ENCODE peak calls at places on chromosomes 11 and 22, in ten cellular contexts. W is stomach, C is HepG2, I is A549, P is K562, S is GM12878, M is ovary, G is upper lobe of left lung, D is tibial nerve, A is H1. Y is an unnamed sample.

GRCh38 chr11:59901306-59901705 is 22.7 kb downstream of the OOSP3 start:
- DNase-seq in W (no peak), C (no peak), I (no peak), P (peak; percentile 28), S (no peak), M (no peak), G (no peak), D (no peak), A (no peak), Y (no peak)

GRCh38 chr11:15783619-15784018 is 572.7 kb downstream of the SOX6 start:
- DNase-seq in W (no peak), C (no peak), I (no peak), P (no peak), S (no peak), M (no peak), G (no peak), D (no peak), A (no peak), Y (no peak)

GRCh38 chr11:67278939-67279588 is 10.0 kb upstream of the ANKRD13D start:
- DNase-seq in W (no peak), C (no peak), I (no peak), P (no peak), S (no peak), M (no peak), G (peak; percentile 44), D (no peak), A (no peak), Y (no peak)

GRCh38 chr11:18457435-18457834 is 1.8 kb downstream of the LDHAL6A start:
- DNase-seq in W (peak; percentile 53), C (peak; percentile 15), I (peak; percentile 10), P (peak; percentile 3), S (no peak), M (no peak), G (no peak), D (no peak), A (no peak), Y (no peak)

GRCh38 chr22:22902247-22902962 is 14.8 kb downstream of the IGLL5 start:
- DNase-seq in W (no peak), C (no peak), I (no peak), P (no peak), S (peak; percentile 57), M (no peak), G (no peak), D (no peak), A (no peak), Y (no peak)

GRCh38 chr11:12045914-12046635 is 37.6 kb upstream of the DKK3 start:
- DNase-seq in W (no peak), C (no peak), I (no peak), P (no peak), S (no peak), M (no peak), G (no peak), D (no peak), A (no peak), Y (no peak)

GRCh38 chr22:45284705-45285305 is at the start of gene UPK3A:
- DNase-seq in W (peak; percentile 91), C (no peak), I (peak; percentile 28), P (no peak), S (no peak), M (no peak), G (peak; percentile 97), D (no peak), A (peak; percentile 94), Y (peak; percentile 88)

GRCh38 chr22:26887456-26887855 is 230.1 kb downstream of the MIAT start:
- DNase-seq in W (no peak), C (no peak), I (no peak), P (no peak), S (no peak), M (no peak), G (no peak), D (no peak), A (no peak), Y (no peak)

GRCh38 chr11:76672431-76673163 is 2.0 kb upstream of the LRRC32 start:
- DNase-seq in W (no peak), C (no peak), I (no peak), P (no peak), S (peak; percentile 84), M (no peak), G (peak; percentile 62), D (no peak), A (no peak), Y (peak; percentile 41)

GRCh38 chr11:76670475-76671235 is at the start of gene LRRC32:
- DNase-seq in W (peak; percentile 45), C (no peak), I (no peak), P (peak; percentile 36), S (no peak), M (peak; percentile 69), G (peak; percentile 92), D (peak; percentile 34), A (peak; percentile 77), Y (peak; percentile 57)

GRCh38 chr11:76671626-76672309 is 1.2 kb upstream of the LRRC32 start:
- DNase-seq in W (no peak), C (no peak), I (no peak), P (no peak), S (no peak), M (no peak), G (no peak), D (no peak), A (no peak), Y (no peak)

GRCh38 chr11:76669901-76670474 is 559 bp downstream of the LRRC32 start:
- DNase-seq in W (no peak), C (no peak), I (no peak), P (no peak), S (no peak), M (peak; percentile 53), G (no peak), D (peak; percentile 13), A (no peak), Y (no peak)

DNA sequence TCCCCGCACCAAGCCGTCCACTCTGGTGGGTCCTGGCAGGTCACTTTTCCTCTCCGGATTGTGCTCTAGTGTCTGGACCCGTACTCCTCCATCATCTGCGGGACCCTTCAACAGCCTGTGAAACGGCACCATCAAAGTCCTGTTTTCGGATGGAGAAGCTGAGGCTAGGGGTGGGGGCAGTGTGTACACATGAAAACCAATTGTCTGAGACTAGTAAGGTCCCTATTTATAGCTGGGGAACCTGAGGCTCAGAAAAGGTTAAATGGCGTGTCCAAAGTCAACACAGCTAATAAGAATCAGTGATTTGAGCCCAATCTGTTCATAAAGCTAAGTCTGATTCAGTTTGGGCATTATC is 666 bp upstream of the LRRC32 start:
- DNase-seq in W (no peak), C (no peak), I (no peak), P (no peak), S (no peak), M (no peak), G (no peak), D (no peak), A (no peak), Y (no peak)
- H3K27ac ChIP-seq in W (peak overlapping the region; percentile 78), C (no peak overlapping the region), I (no peak overlapping the region), P (no peak overlapping the region), S (no peak overlapping the region), M (no peak overlapping the region), G (peak overlapping the region; percentile 89), D (peak overlapping the region; percentile 84), A (no peak overlapping the region), Y (peak overlapping the region; percentile 75)

GRCh38 chr22:49855491-49855911 is 1.9 kb downstream of the ZBED4 start:
- DNase-seq in W (no peak), C (no peak), I (no peak), P (peak; percentile 20), S (no peak), M (no peak), G (no peak), D (no peak), A (no peak), Y (peak; percentile 47)

GRCh38 chr22:49856766-49857618 is 3.3 kb downstream of the ZBED4 start:
- DNase-seq in W (no peak), C (no peak), I (no peak), P (no peak), S (no peak), M (no peak), G (no peak), D (no peak), A (no peak), Y (no peak)

GRCh38 chr22:49852898-49853894 is at the start of gene ZBED4:
- DNase-seq in W (peak; percentile 99), C (peak; percentile 90), I (peak; percentile 77), P (peak; percentile 94), S (peak; percentile 84), M (peak; percentile 95), G (peak; percentile 100), D (peak; percentile 90), A (peak; percentile 99), Y (peak; percentile 99)

GRCh38 chr22:49856343-49856742 is 2.7 kb downstream of the ZBED4 start:
- DNase-seq in W (no peak), C (no peak), I (no peak), P (no peak), S (no peak), M (no peak), G (peak; percentile 69), D (no peak), A (no peak), Y (no peak)

DNA sequence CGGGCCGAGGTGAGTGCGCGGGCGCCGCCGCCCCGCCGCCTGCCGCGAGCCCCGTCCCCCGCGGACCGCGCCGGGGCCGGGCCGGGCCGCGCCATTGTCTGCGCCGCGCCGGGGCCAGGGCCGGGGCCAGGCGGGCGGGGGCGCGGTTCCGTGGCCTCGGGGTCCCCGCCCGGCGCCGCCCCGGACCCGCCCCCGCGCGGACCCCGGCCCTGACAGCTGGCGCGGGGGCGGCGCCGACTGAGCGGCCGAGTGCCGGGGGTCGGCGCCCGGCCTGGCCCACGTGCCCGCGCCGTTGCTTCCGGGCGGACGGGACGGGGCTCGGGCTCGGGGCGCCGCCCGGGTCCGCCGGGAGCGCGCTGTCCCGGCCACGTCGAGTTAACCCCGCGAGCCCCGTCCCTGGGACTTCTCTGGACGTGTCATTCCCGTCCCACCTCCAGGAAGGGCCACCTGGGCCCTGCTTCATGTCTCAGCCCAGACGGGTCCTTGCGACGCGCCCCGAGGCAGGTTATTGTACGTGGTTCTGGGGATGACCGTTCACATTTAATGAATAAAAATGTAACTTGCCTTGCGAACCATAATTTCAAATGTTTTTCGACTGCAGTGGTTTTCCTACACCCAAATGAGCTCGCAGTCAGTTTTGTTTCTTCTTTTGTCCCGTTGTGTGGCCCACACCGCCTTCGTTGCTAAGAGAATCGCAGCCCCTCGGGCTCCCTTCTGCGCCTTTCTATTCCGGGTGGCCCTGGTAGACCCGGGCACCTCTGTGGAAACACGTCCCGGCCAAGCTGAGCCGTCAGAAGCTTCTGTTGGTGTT is 542 bp downstream of the ZBED4 start:
- DNase-seq in W (no peak), C (no peak), I (no peak), P (peak; percentile 28), S (no peak), M (no peak), G (no peak), D (no peak), A (peak; percentile 54), Y (peak; percentile 50)
- TF ChIP-seq EP300 in W (no peak), C (no peak), I (no peak), P (no peak), S (no peak), M (no peak), G (no peak), D (no peak), A (no peak), Y (no peak)

GRCh38 chr22:38750104-38750503 is 5.7 kb downstream of the SUN2 start:
- DNase-seq in W (no peak), C (no peak), I (no peak), P (no peak), S (no peak), M (no peak), G (no peak), D (no peak), A (no peak), Y (no peak)
- H3K27ac ChIP-seq in W (peak overlapping the region; percentile 94), C (no peak overlapping the region), I (no peak overlapping the region), P (no peak overlapping the region), S (no peak overlapping the region), M (no peak overlapping the region), G (peak overlapping the region; percentile 98), D (no peak overlapping the region), A (no peak overlapping the region), Y (no peak overlapping the region)

GRCh38 chr11:74697722-74698121 is 33.5 kb downstream of the CHRDL2 start:
- DNase-seq in W (no peak), C (no peak), I (no peak), P (no peak), S (no peak), M (no peak), G (no peak), D (no peak), A (no peak), Y (no peak)

GRCh38 chr11:74696488-74696887 is 34.7 kb downstream of the CHRDL2 start:
- DNase-seq in W (no peak), C (no peak), I (no peak), P (no peak), S (no peak), M (peak; percentile 58), G (no peak), D (no peak), A (no peak), Y (no peak)

GRCh38 chr11:74694536-74694935 is 36.7 kb downstream of the CHRDL2 start:
- DNase-seq in W (no peak), C (no peak), I (no peak), P (no peak), S (no peak), M (no peak), G (no peak), D (no peak), A (no peak), Y (no peak)

GRCh38 chr11:74695705-74696280 is 35.4 kb downstream of the CHRDL2 start:
- DNase-seq in W (no peak), C (no peak), I (no peak), P (no peak), S (no peak), M (no peak), G (no peak), D (no peak), A (no peak), Y (no peak)

DNA sequence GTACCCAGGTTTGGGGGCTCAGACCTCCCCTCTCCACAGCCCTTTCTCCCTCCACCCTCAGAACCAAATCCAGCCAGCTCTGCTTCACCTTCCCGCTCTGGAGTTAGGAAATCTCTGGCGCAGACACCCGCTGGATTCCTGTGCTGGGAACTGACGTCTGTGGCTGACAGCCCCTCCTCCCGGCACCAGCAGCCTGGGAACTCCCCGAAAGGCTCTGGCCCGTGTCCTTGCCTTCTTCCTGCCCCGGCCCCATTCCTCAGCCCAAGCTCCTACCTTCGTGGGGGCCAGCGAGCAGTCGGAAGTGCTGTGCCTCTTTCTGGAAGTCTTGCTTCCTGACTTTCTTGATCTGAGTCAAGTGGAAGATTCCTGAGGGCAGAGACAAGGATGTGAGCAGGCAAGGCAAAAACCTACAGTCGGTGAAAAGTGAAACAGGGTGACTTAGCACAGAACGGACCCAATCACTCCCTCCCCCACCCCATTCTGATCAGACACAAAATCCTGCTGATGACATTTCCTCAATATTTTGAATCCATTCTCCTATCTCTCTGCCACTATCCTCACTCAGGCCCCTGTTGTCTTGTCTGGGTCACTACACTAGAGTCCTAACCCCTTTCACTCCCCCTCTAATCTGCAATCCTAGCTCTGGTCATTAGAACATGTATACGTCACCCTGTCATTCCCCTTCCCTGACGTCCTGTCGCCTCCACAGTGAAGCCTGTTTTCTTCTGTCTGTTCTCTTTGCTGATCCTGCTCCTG is 34.1 kb downstream of the CHRDL2 start:
- DNase-seq in W (peak; percentile 77), C (peak; percentile 26), I (peak; percentile 56), P (peak; percentile 29), S (no peak), M (peak; percentile 93), G (no peak), D (peak; percentile 44), A (no peak), Y (peak; percentile 72)
- TF ChIP-seq EP300 in W (peak; percentile 98), C (no peak), I (peak; percentile 53), P (no peak), S (no peak), M (peak; percentile 99), G (peak; percentile 93), D (peak; percentile 53), A (no peak), Y (peak; percentile 97)

Y was measured in transverse colon.